ENCODE peak calls at places on chromosomes 1 and 21, in four cellular contexts. One of them, this sample, is unnamed.

GRCh38 chr1:61089338-61089737 is 7.0 kb downstream of the NFIA start:
- DNase-seq in naive thymus-derived CD4-positive, alpha-beta T cell: no peak
- DNase-seq in ovary: no peak
- DNase-seq in adrenal gland: no peak
- DNase-seq in this sample: no peak

GRCh38 chr1:223455470-223455869 is 62.3 kb downstream of the CCDC185 start:
- DNase-seq in naive thymus-derived CD4-positive, alpha-beta T cell: no peak
- DNase-seq in adrenal gland: no peak
- DNase-seq in ovary: no peak
- DNase-seq in this sample: no peak

GRCh38 chr1:35454616-35455015 is 102.6 kb downstream of the KIAA0319L start:
- DNase-seq in naive thymus-derived CD4-positive, alpha-beta T cell: no peak
- DNase-seq in ovary: no peak
- DNase-seq in adrenal gland: peak; percentile 78
- DNase-seq in this sample: no peak

GRCh38 chr21:31927872-31928476 is 55.2 kb downstream of the HUNK start:
- DNase-seq in ovary: no peak
- DNase-seq in adrenal gland: no peak
- DNase-seq in naive thymus-derived CD4-positive, alpha-beta T cell: no peak
- DNase-seq in this sample: no peak

GRCh38 chr1:110210604-110211502 is 739 bp downstream of the KCNC4 start:
- DNase-seq in ovary: peak; percentile 55
- DNase-seq in adrenal gland: peak; percentile 42
- DNase-seq in naive thymus-derived CD4-positive, alpha-beta T cell: peak; percentile 39
- DNase-seq in this sample: peak; percentile 63

GRCh38 chr1:29218223-29218622 is 12.5 kb downstream of the MECR start:
- DNase-seq in naive thymus-derived CD4-positive, alpha-beta T cell: no peak
- DNase-seq in adrenal gland: no peak
- DNase-seq in ovary: no peak
- DNase-seq in this sample: no peak

GRCh38 chr1:199549424-199549823 is 478.1 kb upstream of the NR5A2 start:
- DNase-seq in ovary: no peak
- DNase-seq in adrenal gland: no peak
- DNase-seq in naive thymus-derived CD4-positive, alpha-beta T cell: no peak
- DNase-seq in this sample: no peak

GRCh38 chr1:48107516-48107915 is 110.3 kb upstream of the TRABD2B start:
- DNase-seq in adrenal gland: no peak
- DNase-seq in naive thymus-derived CD4-positive, alpha-beta T cell: no peak
- DNase-seq in ovary: no peak
- DNase-seq in this sample: no peak

GRCh38 chr1:6511461-6512244 is 20.2 kb upstream of the PLEKHG5 start:
- DNase-seq in ovary: no peak
- DNase-seq in naive thymus-derived CD4-positive, alpha-beta T cell: no peak
- DNase-seq in adrenal gland: no peak
- DNase-seq in this sample: peak; percentile 28

GRCh38 chr1:24567792-24568388 is 12.0 kb downstream of the NCMAP start:
- DNase-seq in naive thymus-derived CD4-positive, alpha-beta T cell: no peak
- DNase-seq in ovary: no peak
- DNase-seq in adrenal gland: no peak
- DNase-seq in this sample: no peak

GRCh38 chr1:14165289-14165867 is 433.1 kb upstream of the KAZN start:
- DNase-seq in ovary: no peak
- DNase-seq in naive thymus-derived CD4-positive, alpha-beta T cell: no peak
- DNase-seq in adrenal gland: no peak
- DNase-seq in this sample: no peak

GRCh38 chr1:35047188-35047858 is 15.6 kb upstream of the ZMYM6 start:
- DNase-seq in adrenal gland: no peak
- DNase-seq in ovary: no peak
- DNase-seq in naive thymus-derived CD4-positive, alpha-beta T cell: no peak
- DNase-seq in this sample: no peak

GRCh38 chr1:234774971-234775370 is 165.0 kb upstream of the IRF2BP2 start:
- DNase-seq in adrenal gland: no peak
- DNase-seq in ovary: no peak
- DNase-seq in naive thymus-derived CD4-positive, alpha-beta T cell: no peak
- DNase-seq in this sample: no peak

GRCh38 chr1:236398538-236398937 is 4.5 kb downstream of the EDARADD start:
- DNase-seq in ovary: no peak
- DNase-seq in naive thymus-derived CD4-positive, alpha-beta T cell: no peak
- DNase-seq in adrenal gland: no peak
- DNase-seq in this sample: no peak

GRCh38 chr1:243792891-243793290 is 57.2 kb downstream of the AKT3 start:
- DNase-seq in naive thymus-derived CD4-positive, alpha-beta T cell: no peak
- DNase-seq in adrenal gland: no peak
- DNase-seq in ovary: no peak
- DNase-seq in this sample: no peak

GRCh38 chr1:10479276-10479675 is 4.5 kb downstream of the PEX14 start:
- DNase-seq in ovary: no peak
- DNase-seq in adrenal gland: no peak
- DNase-seq in naive thymus-derived CD4-positive, alpha-beta T cell: no peak
- DNase-seq in this sample: no peak

GRCh38 chr1:14679027-14679688 is 80.7 kb downstream of the KAZN start:
- DNase-seq in adrenal gland: no peak
- DNase-seq in naive thymus-derived CD4-positive, alpha-beta T cell: no peak
- DNase-seq in ovary: no peak
- DNase-seq in this sample: no peak

GRCh38 chr1:240597153-240597745 is 14.7 kb downstream of the GREM2 start:
- DNase-seq in adrenal gland: no peak
- DNase-seq in naive thymus-derived CD4-positive, alpha-beta T cell: no peak
- DNase-seq in ovary: no peak
- DNase-seq in this sample: no peak

GRCh38 chr1:9376886-9377333 is 84.2 kb downstream of the SPSB1 start:
- DNase-seq in adrenal gland: no peak
- DNase-seq in naive thymus-derived CD4-positive, alpha-beta T cell: no peak
- DNase-seq in ovary: peak; percentile 61
- DNase-seq in this sample: no peak

GRCh38 chr1:76247261-76247852 is 172.8 kb downstream of the ST6GALNAC3 start:
- DNase-seq in naive thymus-derived CD4-positive, alpha-beta T cell: no peak
- DNase-seq in ovary: no peak
- DNase-seq in adrenal gland: no peak
- DNase-seq in this sample: no peak

GRCh38 chr1:41487729-41488598 is 3.5 kb upstream of the EDN2 start:
- DNase-seq in naive thymus-derived CD4-positive, alpha-beta T cell: no peak
- DNase-seq in ovary: no peak
- DNase-seq in adrenal gland: no peak
- DNase-seq in this sample: no peak

GRCh38 chr1:21384620-21385019 is 55.3 kb upstream of the NBPF3 start:
- DNase-seq in naive thymus-derived CD4-positive, alpha-beta T cell: no peak
- DNase-seq in ovary: no peak
- DNase-seq in adrenal gland: no peak
- DNase-seq in this sample: no peak

GRCh38 chr1:182993746-182994145 is 29.5 kb upstream of the LAMC1 start:
- DNase-seq in ovary: no peak
- DNase-seq in naive thymus-derived CD4-positive, alpha-beta T cell: no peak
- DNase-seq in adrenal gland: no peak
- DNase-seq in this sample: no peak

GRCh38 chr1:67937651-67938050 is 104.4 kb upstream of the GNG12 start:
- DNase-seq in ovary: peak; percentile 53
- DNase-seq in naive thymus-derived CD4-positive, alpha-beta T cell: no peak
- DNase-seq in adrenal gland: no peak
- DNase-seq in this sample: no peak

GRCh38 chr1:172446547-172446946 is 2.7 kb upstream of the PIGC start:
- DNase-seq in ovary: no peak
- DNase-seq in naive thymus-derived CD4-positive, alpha-beta T cell: no peak
- DNase-seq in adrenal gland: no peak
- DNase-seq in this sample: no peak

GRCh38 chr1:172447641-172448040 is 3.8 kb upstream of the PIGC start:
- DNase-seq in adrenal gland: peak; percentile 60
- DNase-seq in naive thymus-derived CD4-positive, alpha-beta T cell: no peak
- DNase-seq in ovary: no peak
- DNase-seq in this sample: no peak

GRCh38 chr1:172443666-172444453 is at the start of gene PIGC:
- DNase-seq in ovary: peak; percentile 94
- DNase-seq in adrenal gland: peak; percentile 90
- DNase-seq in naive thymus-derived CD4-positive, alpha-beta T cell: peak; percentile 81
- DNase-seq in this sample: peak; percentile 89

GRCh38 chr1:172442843-172443565 is 865 bp downstream of the PIGC start:
- DNase-seq in adrenal gland: no peak
- DNase-seq in ovary: no peak
- DNase-seq in naive thymus-derived CD4-positive, alpha-beta T cell: no peak
- DNase-seq in this sample: no peak

DNA sequence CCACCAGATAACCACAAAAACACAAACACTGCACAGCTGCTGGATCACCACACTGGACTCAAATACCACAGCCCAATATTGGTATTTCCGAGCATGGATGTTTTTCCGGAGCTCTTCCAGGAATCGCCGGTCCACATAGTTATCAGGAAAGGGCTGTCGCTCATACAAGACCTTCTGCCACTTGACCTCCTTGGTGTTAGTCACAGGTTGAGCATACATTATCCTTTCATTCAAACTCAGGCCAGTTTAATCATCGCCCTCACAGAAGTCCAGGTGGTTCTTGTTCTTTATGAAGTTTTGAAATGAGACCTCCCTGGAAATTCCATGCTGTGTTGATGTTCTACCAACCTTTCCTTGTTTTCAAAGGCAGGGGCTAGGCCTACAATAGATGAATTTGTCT is 1.5 kb downstream of the PIGC start:
- DNase-seq in adrenal gland: no peak
- DNase-seq in naive thymus-derived CD4-positive, alpha-beta T cell: no peak
- DNase-seq in ovary: no peak
- DNase-seq in this sample: no peak
- H3K4me3 ChIP-seq in adrenal gland: no peak overlapping the region
- H3K4me3 ChIP-seq in naive thymus-derived CD4-positive, alpha-beta T cell: peak overlapping the region; percentile 72
- H3K4me3 ChIP-seq in ovary: peak overlapping the region; percentile 2
- H3K4me3 ChIP-seq in this sample: peak overlapping the region; percentile 100

DNA sequence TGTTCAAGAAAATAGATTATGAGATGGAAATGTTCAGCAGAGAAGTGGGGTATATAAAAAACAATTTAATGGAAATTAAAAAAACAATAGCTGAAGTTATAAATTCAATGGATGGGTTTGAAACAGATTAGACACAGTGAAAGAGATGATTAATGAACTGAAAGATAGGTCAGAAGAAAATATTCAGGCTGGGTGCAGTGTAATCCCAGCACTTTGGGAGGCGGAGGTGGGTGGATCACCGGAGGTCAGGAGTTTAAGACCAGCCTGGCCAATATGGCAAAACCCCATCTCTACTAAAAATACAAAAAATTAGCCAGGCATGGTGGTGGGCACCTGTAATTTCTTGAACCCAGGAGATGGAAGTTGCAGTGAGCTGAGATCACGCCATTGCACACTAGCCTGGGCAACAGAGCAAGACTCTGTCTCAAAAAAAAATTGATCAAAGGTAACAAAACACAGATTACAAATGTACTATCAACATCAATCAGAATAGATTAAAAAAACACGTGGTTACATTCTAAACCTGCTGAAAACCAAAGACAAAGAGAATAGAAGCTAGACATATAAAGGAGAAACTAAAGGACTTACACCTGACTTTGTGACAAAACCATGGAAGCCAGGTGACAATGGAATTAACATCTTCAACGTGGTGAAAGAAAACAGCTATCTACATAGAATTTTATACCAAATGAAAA is 4.8 kb upstream of the SUMO3 start:
- DNase-seq in naive thymus-derived CD4-positive, alpha-beta T cell: no peak
- DNase-seq in adrenal gland: no peak
- DNase-seq in ovary: no peak
- DNase-seq in this sample: no peak
- H3K9me3 ChIP-seq in naive thymus-derived CD4-positive, alpha-beta T cell: no peaks in the 10 kb centered on the region
- H3K9me3 ChIP-seq in adrenal gland: peaks cover 12% of the 10 kb centered on the region
- H3K9me3 ChIP-seq in ovary: no peaks in the 10 kb centered on the region
- H3K9me3 ChIP-seq in this sample: peaks cover 48% of the 10 kb centered on the region

GRCh38 chr1:170562644-170563338 is 30.8 kb downstream of the GORAB start:
- DNase-seq in adrenal gland: peak; percentile 88
- DNase-seq in naive thymus-derived CD4-positive, alpha-beta T cell: no peak
- DNase-seq in ovary: peak; percentile 69
- DNase-seq in this sample: peak; percentile 71

GRCh38 chr1:170567214-170567613 is 35.2 kb downstream of the GORAB start:
- DNase-seq in naive thymus-derived CD4-positive, alpha-beta T cell: no peak
- DNase-seq in adrenal gland: no peak
- DNase-seq in ovary: no peak
- DNase-seq in this sample: no peak

GRCh38 chr1:170568197-170568596 is 36.2 kb downstream of the GORAB start:
- DNase-seq in adrenal gland: no peak
- DNase-seq in naive thymus-derived CD4-positive, alpha-beta T cell: no peak
- DNase-seq in ovary: no peak
- DNase-seq in this sample: no peak
- H3K4me3 ChIP-seq in adrenal gland: no peak overlapping the region
- H3K4me3 ChIP-seq in naive thymus-derived CD4-positive, alpha-beta T cell: no peak overlapping the region
- H3K4me3 ChIP-seq in ovary: no peak overlapping the region
- H3K4me3 ChIP-seq in this sample: no peak overlapping the region

DNA sequence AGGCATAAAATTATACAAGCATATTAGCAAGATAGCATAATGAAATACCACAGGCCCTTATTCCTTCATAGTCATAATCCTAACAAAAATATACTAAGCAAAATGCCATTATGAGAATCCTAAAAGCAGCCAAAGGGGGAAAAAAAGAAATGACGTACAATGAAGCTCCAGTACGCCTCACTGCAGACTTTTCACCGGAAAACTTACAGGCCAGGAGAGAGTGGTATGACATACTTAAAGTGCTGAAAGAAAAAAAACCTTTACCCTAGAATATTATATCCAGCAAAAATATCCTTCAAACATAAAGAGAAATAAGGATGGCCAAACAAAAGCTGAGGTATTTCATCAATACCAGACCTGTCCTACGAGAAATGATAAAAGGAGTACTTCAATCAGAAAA is 19.5 kb downstream of the ZNF695 start:
- DNase-seq in naive thymus-derived CD4-positive, alpha-beta T cell: no peak
- DNase-seq in ovary: no peak
- DNase-seq in adrenal gland: no peak
- DNase-seq in this sample: no peak
- H3K9me3 ChIP-seq in naive thymus-derived CD4-positive, alpha-beta T cell: peaks cover 5% of the 10 kb centered on the region
- H3K9me3 ChIP-seq in ovary: no peaks in the 10 kb centered on the region
- H3K9me3 ChIP-seq in adrenal gland: peaks cover 63% of the 10 kb centered on the region
- H3K9me3 ChIP-seq in this sample: peaks cover 100% of the 10 kb centered on the region

This sample was measured in heart left ventricle.